ENCODE peak calls at places on chromosomes 5 and 9, in four cellular contexts. K is WERI-Rb-1, I is astrocyte, A is NCI-H526 treated with DMSO at 0.1 percent for 48 hours. F is an unnamed sample.

GRCh38 chr9:135524130-135524861 is 3.1 kb downstream of the LCN1 start:
- DNase-seq in K (no peak), I (no peak), A (no peak), F (no peak)

GRCh38 chr5:157106668-157107461 is 2.0 kb downstream of the HAVCR2 start:
- DNase-seq in K (no peak), I (peak), A (no peak), F (no peak)

GRCh38 chr5:80754900-80755299 is 100.1 kb upstream of the DHFR start:
- DNase-seq in K (peak), I (peak), A (no peak), F (peak)

GRCh38 chr9:959914-960313 is 16.5 kb upstream of the DMRT3 start:
- DNase-seq in K (no peak), I (no peak), A (no peak), F (no peak)

GRCh38 chr5:68911840-68912690 is 181.7 kb upstream of the SLC30A5 start:
- DNase-seq in K (no peak), I (peak), A (no peak), F (peak)

GRCh38 chr5:981466-981865 is 27.1 kb upstream of the NKD2 start:
- DNase-seq in K (no peak), I (no peak), A (no peak), F (no peak)

GRCh38 chr9:1766042-1766441 is 249.1 kb upstream of the SMARCA2 start:
- DNase-seq in K (no peak), I (no peak), A (no peak), F (no peak)

GRCh38 chr5:171600736-171601265 is 181.4 kb downstream of the FGF18 start:
- DNase-seq in K (no peak), I (no peak), A (no peak), F (peak)

GRCh38 chr5:68325065-68325580 is 109.6 kb downstream of the PIK3R1 start:
- DNase-seq in K (no peak), I (no peak), A (no peak), F (no peak)

GRCh38 chr5:77560677-77561263 is 68.7 kb upstream of the WDR41 start:
- DNase-seq in K (no peak), I (peak), A (peak), F (peak)

GRCh38 chr5:95261369-95262175 is 23.3 kb downstream of the MCTP1 start:
- DNase-seq in K (peak), I (no peak), A (no peak), F (peak)

F was measured in iris pigment epithelial cell.